ENCODE peak calls at places on chromosomes 6 and 20, in four cellular contexts. B is AG09309, H is bronchial epithelial cell, N is cardiac fibroblast. J is an unnamed sample.

GRCh38 chr6:1327630-1328029 is 15.7 kb downstream of the FOXQ1 start:
- DNase-seq in B (no peak), H (no peak), N (no peak), J (no peak)

GRCh38 chr20:5171074-5171789 is 44.4 kb downstream of the CDS2 start:
- DNase-seq in N (no peak), H (no peak), B (no peak), J (no peak)

GRCh38 chr20:49658508-49658907 is 55.2 kb downstream of the B4GALT5 start:
- DNase-seq in H (no peak), N (no peak), B (no peak), J (no peak)

GRCh38 chr6:4661391-4661790 is 114.8 kb upstream of the CDYL start:
- DNase-seq in B (no peak), H (no peak), N (no peak), J (no peak)

GRCh38 chr20:36063916-36064660 is 90.5 kb upstream of the EPB41L1 start:
- DNase-seq in B (no peak), N (no peak), H (no peak), J (no peak)

GRCh38 chr6:490251-491037 is 98.9 kb downstream of the IRF4 start:
- DNase-seq in B (no peak), H (no peak), N (no peak), J (no peak)

GRCh38 chr6:43009124-43009523 is 4.6 kb downstream of the MEA1 start:
- DNase-seq in B (no peak), H (peak; percentile 24), N (peak; percentile 51), J (peak; percentile 32)

GRCh38 chr6:56954389-56955170 is at the start of gene BEND6:
- DNase-seq in H (no peak), B (peak; percentile 42), N (peak; percentile 78), J (peak; percentile 40)

GRCh38 chr6:2578729-2579128 is 172.0 kb downstream of the MYLK4 start:
- DNase-seq in B (no peak), N (peak; percentile 60), H (peak; percentile 79), J (no peak)

GRCh38 chr6:144547409-144547808 is 262.3 kb downstream of the UTRN start:
- DNase-seq in N (no peak), H (no peak), B (no peak), J (no peak)

GRCh38 chr20:61532736-61533135 is 280.7 kb downstream of the CDH4 start:
- DNase-seq in N (no peak), H (no peak), B (no peak), J (no peak)

GRCh38 chr6:69386431-69386830 is 410.4 kb downstream of the LMBRD1 start:
- DNase-seq in H (no peak), B (no peak), N (no peak), J (no peak)

GRCh38 chr6:54893818-54894217 is 47.2 kb downstream of the FAM83B start:
- DNase-seq in B (no peak), H (no peak), N (no peak), J (no peak)

GRCh38 chr6:155418017-155418749 is 37.5 kb downstream of the NOX3 start:
- DNase-seq in N (peak; percentile 83), H (peak; percentile 83), B (peak; percentile 67), J (peak; percentile 63)

GRCh38 chr6:107116328-107116892 is 1.1 kb upstream of the BEND3 start:
- DNase-seq in N (peak; percentile 25), H (peak; percentile 54), B (no peak), J (no peak)